ENCODE peak calls at places on chromosomes 7 and 10, in ten cellular contexts. S is spleen; C is coronary artery; E is transverse colon; I is CD8-positive, alpha-beta T cell; G is pancreas; A is NB4; O is hepatocyte; B is fibroblast of the aortic adventitia; Q is cardiac fibroblast. X is an unnamed sample.

GRCh38 chr7:18997477-18998130 is 119.8 kb downstream of the TWIST1 start:
- DNase-seq in S (no peak), C (no peak), E (no peak), I (no peak), G (no peak), A (no peak), O (no peak), B (no peak), Q (no peak), X (no peak)

GRCh38 chr7:44216019-44216418 is 15.2 kb downstream of the YKT6 start:
- DNase-seq in S (peak), C (no peak), E (no peak), I (no peak), G (no peak), A (no peak), O (no peak), B (no peak), Q (no peak), X (no peak)

GRCh38 chr7:1087462-1087809 is 477 bp upstream of the GPER1 start:
- DNase-seq in S (no peak), C (no peak), E (no peak), I (no peak), G (no peak), A (no peak), O (no peak), B (peak), Q (no peak), X (no peak)

GRCh38 chr7:4603843-4604231 is 78.3 kb upstream of the FOXK1 start:
- DNase-seq in S (no peak), C (no peak), E (no peak), I (no peak), G (no peak), A (no peak), O (no peak), B (no peak), Q (no peak), X (no peak)

GRCh38 chr7:138493535-138493934 is 33.5 kb downstream of the TRIM24 start:
- DNase-seq in S (no peak), C (no peak), E (no peak), I (no peak), G (no peak), A (no peak), O (no peak), B (no peak), Q (no peak), X (no peak)

GRCh38 chr10:89474452-89474851 is 60.1 kb downstream of the IFIT5 start:
- DNase-seq in S (no peak), C (no peak), E (no peak), I (no peak), G (no peak), A (no peak), O (no peak), B (no peak), Q (no peak), X (no peak)

GRCh38 chr10:29932991-29933390 is 126.4 kb downstream of the JCAD start:
- DNase-seq in S (no peak), C (no peak), E (no peak), I (no peak), G (no peak), A (no peak), O (no peak), B (no peak), Q (no peak), X (no peak)

GRCh38 chr7:130379019-130379418 is 1.3 kb upstream of the CPA1 start:
- DNase-seq in S (no peak), C (peak), E (no peak), I (no peak), G (peak), A (no peak), O (no peak), B (no peak), Q (no peak), X (no peak)

GRCh38 chr10:80261316-80262030 is 28.0 kb downstream of the MAT1A start:
- DNase-seq in S (no peak), C (no peak), E (no peak), I (no peak), G (no peak), A (no peak), O (no peak), B (no peak), Q (no peak), X (no peak)

GRCh38 chr7:133530682-133531081 is 277.8 kb downstream of the EXOC4 start:
- DNase-seq in S (no peak), C (no peak), E (no peak), I (no peak), G (no peak), A (no peak), O (peak), B (peak), Q (peak), X (peak)

GRCh38 chr7:107224858-107225257 is 56.1 kb downstream of the HBP1 start:
- DNase-seq in S (no peak), C (no peak), E (no peak), I (no peak), G (no peak), A (no peak), O (no peak), B (no peak), Q (no peak), X (no peak)

GRCh38 chr7:142800699-142801260 is 30.0 kb downstream of the PRSS2 start:
- DNase-seq in S (no peak), C (no peak), E (no peak), I (no peak), G (no peak), A (no peak), O (no peak), B (no peak), Q (no peak), X (no peak)

GRCh38 chr7:30709549-30709948 is 27.3 kb upstream of the CRHR2 start:
- DNase-seq in S (peak), C (no peak), E (no peak), I (no peak), G (no peak), A (no peak), O (no peak), B (no peak), Q (no peak), X (no peak)

GRCh38 chr10:83023647-83024046 is 1115.7 kb upstream of the GHITM start:
- DNase-seq in S (no peak), C (no peak), E (no peak), I (no peak), G (no peak), A (no peak), O (peak), B (no peak), Q (no peak), X (no peak)

GRCh38 chr7:103447073-103447960 is 1.3 kb upstream of the SLC26A5 start:
- DNase-seq in S (no peak), C (no peak), E (peak), I (no peak), G (peak), A (peak), O (peak), B (peak), Q (peak), X (peak)

GRCh38 chr7:43849069-43849468 is 20.2 kb downstream of the MRPS24 start:
- DNase-seq in S (no peak), C (no peak), E (no peak), I (no peak), G (no peak), A (no peak), O (no peak), B (no peak), Q (no peak), X (no peak)

GRCh38 chr7:121274467-121274866 is 54.3 kb upstream of the WNT16 start:
- DNase-seq in S (no peak), C (no peak), E (no peak), I (no peak), G (no peak), A (no peak), O (no peak), B (no peak), Q (no peak), X (no peak)

GRCh38 chr7:2785071-2785500 is 59.0 kb downstream of the GNA12 start:
- DNase-seq in S (no peak), C (no peak), E (no peak), I (no peak), G (no peak), A (no peak), O (no peak), B (peak), Q (peak), X (no peak)

GRCh38 chr7:28536259-28536658 is 123.9 kb downstream of the CREB5 start:
- DNase-seq in S (no peak), C (no peak), E (no peak), I (no peak), G (no peak), A (no peak), O (peak), B (peak), Q (peak), X (no peak)

GRCh38 chr10:11517150-11517549 is 94.3 kb downstream of the USP6NL start:
- DNase-seq in S (no peak), C (no peak), E (no peak), I (no peak), G (no peak), A (no peak), O (no peak), B (no peak), Q (no peak), X (no peak)

GRCh38 chr7:123024989-123025758 is 29.7 kb upstream of the TAS2R16 start:
- DNase-seq in S (no peak), C (no peak), E (no peak), I (no peak), G (no peak), A (no peak), O (no peak), B (peak), Q (peak), X (no peak)

GRCh38 chr10:98460837-98461499 is 14.2 kb upstream of the HPS1 start:
- DNase-seq in S (no peak), C (no peak), E (peak), I (no peak), G (peak), A (peak), O (peak), B (peak), Q (peak), X (no peak)

GRCh38 chr10:21296575-21297355 is 228.7 kb downstream of the SKIDA1 start:
- DNase-seq in S (no peak), C (no peak), E (no peak), I (no peak), G (no peak), A (no peak), O (no peak), B (no peak), Q (no peak), X (no peak)

GRCh38 chr10:61992683-61993629 is 91.5 kb downstream of the ARID5B start:
- DNase-seq in S (no peak), C (peak), E (peak), I (peak), G (no peak), A (peak), O (peak), B (peak), Q (peak), X (no peak)

GRCh38 chr10:5519054-5519453 is 5.7 kb upstream of the CALML3 start:
- DNase-seq in S (no peak), C (no peak), E (no peak), I (no peak), G (no peak), A (no peak), O (no peak), B (no peak), Q (no peak), X (no peak)

GRCh38 chr10:77328272-77328816 is 309.3 kb downstream of the KCNMA1 start:
- DNase-seq in S (no peak), C (no peak), E (no peak), I (peak), G (peak), A (peak), O (peak), B (peak), Q (peak), X (peak)

GRCh38 chr7:49703876-49704275 is 69.6 kb upstream of the VWC2 start:
- DNase-seq in S (no peak), C (no peak), E (no peak), I (no peak), G (no peak), A (no peak), O (no peak), B (no peak), Q (no peak), X (no peak)

GRCh38 chr7:4833691-4834600 is 27.9 kb downstream of the PAPOLB start:
- DNase-seq in S (peak), C (peak), E (no peak), I (no peak), G (no peak), A (no peak), O (no peak), B (no peak), Q (no peak), X (no peak)

GRCh38 chr7:109763611-109764010 is 1193.9 kb downstream of the DNAJB9 start:
- DNase-seq in S (no peak), C (no peak), E (no peak), I (no peak), G (no peak), A (no peak), O (no peak), B (no peak), Q (no peak), X (peak)

GRCh38 chr7:108456845-108457540 is 757 bp upstream of the NRCAM start:
- DNase-seq in S (no peak), C (no peak), E (no peak), I (no peak), G (no peak), A (no peak), O (no peak), B (no peak), Q (no peak), X (no peak)

DNA sequence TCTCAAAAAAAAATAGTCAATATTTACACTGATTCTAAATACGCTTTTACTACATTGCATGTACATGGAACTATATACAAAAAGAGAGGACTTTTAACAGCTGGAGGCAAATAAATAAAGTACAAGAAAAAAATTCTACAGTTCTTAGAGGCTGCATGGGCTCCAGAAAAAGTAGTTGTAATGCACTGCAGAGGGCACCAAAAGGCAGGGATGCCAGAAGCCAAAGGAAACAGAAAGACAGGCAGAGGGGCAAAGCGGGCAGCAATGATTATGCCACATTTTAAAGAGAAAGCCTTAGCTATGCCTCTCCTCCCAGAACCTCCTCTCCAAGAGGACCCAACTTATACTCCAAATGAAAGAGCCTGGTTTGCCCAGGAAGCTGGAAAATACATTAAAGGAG is 11.6 kb upstream of the ADCK2 start:
- DNase-seq in S (no peak), C (no peak), E (peak), I (no peak), G (no peak), A (no peak), O (no peak), B (no peak), Q (peak), X (no peak)
- TF ChIP-seq CTCF in S (no peak), C (no peak), E (no peak), I (no peak), G (no peak), A (no peak), O (peak), B (no peak), Q (no peak), X (peak)

GRCh38 chr10:25063644-25064043 is 47.2 kb downstream of the THNSL1 start:
- DNase-seq in S (no peak), C (no peak), E (no peak), I (no peak), G (no peak), A (no peak), O (no peak), B (no peak), Q (no peak), X (no peak)

GRCh38 chr10:25061711-25062455 is 45.5 kb downstream of the THNSL1 start:
- DNase-seq in S (no peak), C (no peak), E (no peak), I (no peak), G (no peak), A (no peak), O (peak), B (peak), Q (peak), X (no peak)

GRCh38 chr10:25063157-25063556 is 46.7 kb downstream of the THNSL1 start:
- DNase-seq in S (no peak), C (no peak), E (no peak), I (no peak), G (no peak), A (no peak), O (no peak), B (no peak), Q (no peak), X (no peak)

GRCh38 chr10:25059990-25060389 is 43.6 kb downstream of the THNSL1 start:
- DNase-seq in S (no peak), C (peak), E (peak), I (no peak), G (peak), A (no peak), O (peak), B (peak), Q (peak), X (no peak)

DNA sequence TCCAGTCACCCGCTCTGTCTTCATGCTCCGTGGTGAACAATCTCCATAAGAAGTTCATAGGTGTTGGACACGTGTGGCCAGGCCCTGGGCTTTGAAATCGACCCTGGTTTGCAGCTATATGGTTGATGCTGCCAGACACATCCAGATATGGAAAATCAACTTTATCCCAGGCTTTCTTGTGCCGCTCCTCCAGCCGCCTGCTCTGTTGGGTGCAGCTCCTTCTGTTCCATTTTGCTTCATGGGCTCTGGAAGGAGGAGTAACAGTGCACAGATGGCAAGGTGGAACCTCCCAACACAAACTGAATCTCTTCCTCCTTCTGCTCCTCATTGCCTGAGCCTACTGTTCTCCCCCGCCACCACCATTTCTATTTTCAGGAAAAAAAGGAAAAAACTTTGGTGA is 44.7 kb downstream of the THNSL1 start:
- DNase-seq in S (no peak), C (no peak), E (no peak), I (no peak), G (no peak), A (no peak), O (no peak), B (no peak), Q (no peak), X (no peak)
- H3K4me3 ChIP-seq in S (no peak), C (no peak), E (no peak), I (no peak), G (no peak), A (no peak), O (no peak), B (no peak), Q (no peak), X (no peak)

DNA sequence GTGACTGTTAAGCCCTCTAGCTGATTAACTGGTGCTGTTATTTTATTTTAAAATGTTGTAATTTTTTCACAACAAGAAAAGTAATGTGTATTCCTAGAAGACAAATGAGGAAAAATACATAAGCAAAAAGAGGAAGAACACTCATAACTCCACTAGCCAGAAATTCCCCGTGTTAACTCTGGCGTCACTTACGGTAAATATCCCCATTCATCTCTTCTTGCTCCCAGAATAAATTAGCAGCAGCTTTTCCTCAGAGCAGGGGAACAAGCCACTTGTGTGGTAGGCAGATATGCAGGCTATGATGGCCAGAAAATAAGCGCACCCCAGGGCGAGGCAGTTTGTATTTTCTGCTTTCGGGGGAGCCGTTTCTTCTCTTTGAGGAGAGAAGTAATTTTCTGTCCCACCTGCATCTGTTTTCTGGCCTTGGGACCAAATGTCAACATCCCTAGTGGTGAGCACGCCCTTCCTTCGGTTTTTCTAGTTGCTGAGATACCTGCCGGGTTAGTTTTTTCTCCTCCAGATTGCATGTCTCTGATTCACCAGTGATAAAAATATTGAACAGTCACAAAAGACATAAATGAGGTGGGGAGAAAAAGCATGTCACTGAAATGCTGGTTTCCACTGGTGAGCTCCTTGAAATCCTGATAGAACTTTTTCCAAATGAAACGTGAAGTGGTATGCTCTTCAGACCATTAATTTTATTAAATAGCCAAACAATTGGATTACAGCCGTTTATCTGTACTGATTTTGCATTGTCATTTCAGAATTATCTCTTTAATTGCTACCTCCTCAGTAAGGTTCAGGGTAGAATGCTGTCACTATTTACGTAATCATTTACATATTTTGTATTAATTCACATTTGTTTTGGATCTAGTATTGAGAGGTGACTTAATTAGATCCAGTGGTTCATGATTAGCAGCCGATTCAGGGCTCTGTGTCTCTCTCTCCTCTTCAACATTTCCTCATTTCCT is 268.1 kb downstream of the CAMK1D start:
- DNase-seq in S (no peak), C (no peak), E (no peak), I (no peak), G (no peak), A (no peak), O (no peak), B (no peak), Q (no peak), X (no peak)
- TF ChIP-seq CTCF in S (no peak), C (no peak), E (no peak), I (no peak), G (no peak), A (no peak), O (no peak), B (no peak), Q (no peak), X (no peak)

GRCh38 chr10:70974351-70974901 is 86.1 kb upstream of the PCBD1 start:
- DNase-seq in S (peak), C (no peak), E (no peak), I (no peak), G (no peak), A (peak), O (peak), B (peak), Q (no peak), X (no peak)
- H3K4me3 ChIP-seq in S (no peak), C (no peak), E (no peak), I (no peak), G (no peak), A (no peak), O (no peak), B (no peak), Q (no peak), X (no peak)